ENCODE peak calls at places on chromosomes 5 and 9, in five cellular contexts. N is mesendoderm, Y is IMR-90, V is neuronal stem cell, W is mesenchymal stem cell. M is an unnamed sample.

GRCh38 chr5:140253985-140254384 is 48.9 kb downstream of the PFDN1 start:
- DNase-seq in W (peak), N (no peak), Y (no peak), V (no peak), M (no peak)

GRCh38 chr9:106277931-106278330 is 583.6 kb downstream of the TMEM38B start:
- DNase-seq in Y (no peak), W (no peak), N (no peak), V (no peak), M (no peak)

GRCh38 chr5:462051-462481 is 19.1 kb downstream of the EXOC3 start:
- DNase-seq in Y (no peak), W (no peak), V (no peak), N (no peak), M (peak)

GRCh38 chr5:105735704-105736103 is 1935.0 kb downstream of the EFNA5 start:
- DNase-seq in W (no peak), Y (peak), N (no peak), V (no peak), M (no peak)

GRCh38 chr5:64166201-64166959 is 737 bp downstream of the RNF180 start:
- DNase-seq in V (peak), W (peak), N (peak), Y (no peak), M (no peak)

GRCh38 chr9:107548298-107549142 is 59.0 kb upstream of the KLF4 start:
- DNase-seq in N (peak), Y (peak), W (peak), V (no peak), M (no peak)

GRCh38 chr9:27851858-27852257 is 278.6 kb upstream of the C9orf72 start:
- DNase-seq in W (no peak), N (no peak), V (no peak), Y (no peak), M (no peak)

GRCh38 chr9:12680341-12680740 is 12.8 kb upstream of the TYRP1 start:
- DNase-seq in W (no peak), Y (peak), N (peak), V (no peak), M (no peak)

GRCh38 chr5:6143523-6143922 is 234.8 kb downstream of the MED10 start:
- DNase-seq in V (no peak), W (no peak), Y (no peak), N (peak), M (peak)

GRCh38 chr9:69637801-69638200 is 34.4 kb downstream of the APBA1 start:
- DNase-seq in Y (peak), V (no peak), N (no peak), W (peak), M (no peak)

GRCh38 chr5:103474671-103475070 is 87.9 kb downstream of the NUDT12 start:
- DNase-seq in W (no peak), N (no peak), V (no peak), Y (no peak), M (no peak)
- H2AK5ac ChIP-seq in W (no peak), N (no peak), V (no peak), Y (no peak), M (no peak)

GRCh38 chr9:89926691-89927220 is 321.9 kb downstream of the GADD45G start:
- DNase-seq in Y (no peak), V (no peak), W (no peak), N (no peak), M (no peak)

GRCh38 chr9:89928521-89929275 is 323.9 kb downstream of the GADD45G start:
- DNase-seq in W (no peak), N (no peak), Y (no peak), V (no peak), M (no peak)

GRCh38 chr9:89929721-89930480 is 325.1 kb downstream of the GADD45G start:
- DNase-seq in W (peak), Y (peak), N (no peak), V (no peak), M (no peak)

GRCh38 chr9:89928106-89928505 is 323.3 kb downstream of the GADD45G start:
- DNase-seq in V (no peak), W (no peak), Y (no peak), N (no peak), M (no peak)

DNA sequence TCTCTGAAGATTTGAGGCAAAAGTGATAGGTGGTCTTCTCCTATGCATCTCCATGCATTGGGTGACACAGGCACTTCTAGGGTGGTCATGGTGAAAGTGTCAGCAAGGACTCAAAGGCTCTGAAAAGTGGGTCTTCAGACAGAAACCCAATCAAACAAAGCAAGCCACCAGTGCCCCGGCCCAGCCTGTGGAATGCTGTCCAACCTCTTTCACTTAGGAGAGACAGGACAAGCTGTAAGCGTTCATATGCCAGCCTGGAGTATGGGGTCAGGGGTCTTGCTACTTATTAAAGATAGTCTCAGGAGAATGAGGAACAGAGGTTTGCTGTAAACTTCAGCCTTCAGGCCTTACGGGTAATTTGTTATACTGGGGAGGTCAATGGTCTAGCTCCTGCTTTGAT is 324.5 kb downstream of the GADD45G start:
- DNase-seq in W (no peak), N (no peak), Y (no peak), V (no peak), M (no peak)
- H2BK120ac ChIP-seq in W (no peak), N (no peak), Y (no peak), V (no peak), M (no peak)

GRCh38 chr5:143172736-143173135 is 230.8 kb downstream of the NR3C1 start:
- DNase-seq in N (no peak), W (no peak), V (no peak), Y (no peak), M (no peak)
- H4K8ac ChIP-seq in N (no peak), W (no peak), V (no peak), Y (no peak), M (no peak)

GRCh38 chr5:150137168-150137957 is 18.3 kb downstream of the PDGFRB start:
- DNase-seq in V (no peak), W (peak), N (peak), Y (peak), M (peak)
- H2AK5ac ChIP-seq in V (peak), W (peak), N (peak), Y (peak), M (no peak)

DNA sequence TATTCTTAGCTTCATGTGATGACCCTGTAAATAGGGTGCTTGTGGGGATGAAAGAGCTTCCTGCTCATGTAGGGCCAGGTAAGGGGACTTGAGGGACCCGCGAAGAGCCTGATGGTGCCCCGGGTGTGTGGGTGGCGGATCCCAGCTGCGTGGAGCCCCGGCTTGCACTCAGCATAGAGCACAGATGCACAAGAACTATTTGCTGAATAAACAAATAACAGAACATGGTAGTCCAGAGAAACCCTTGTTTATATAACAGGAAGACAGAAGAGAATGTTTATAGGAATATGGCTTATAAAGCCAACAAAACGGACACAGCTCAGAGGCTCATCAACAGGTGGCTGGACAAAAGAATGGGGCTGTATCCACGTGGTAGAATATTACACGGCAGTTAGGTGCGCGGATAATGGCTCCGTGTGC is 106.9 kb upstream of the COL5A1 start:
- DNase-seq in Y (peak), W (peak), N (no peak), V (no peak), M (no peak)
- H2BK120ac ChIP-seq in Y (peak), W (peak), N (no peak), V (no peak), M (no peak)

GRCh38 chr5:3601929-3602712 is 6.5 kb downstream of the IRX1 start:
- DNase-seq in V (no peak), Y (no peak), W (no peak), N (peak), M (no peak)

GRCh38 chr5:3605298-3606010 is 9.8 kb downstream of the IRX1 start:
- DNase-seq in W (no peak), Y (no peak), V (no peak), N (no peak), M (no peak)

GRCh38 chr5:3601060-3601710 is 5.6 kb downstream of the IRX1 start:
- DNase-seq in V (no peak), N (no peak), W (no peak), Y (no peak), M (no peak)

GRCh38 chr5:3604501-3604900 is 8.9 kb downstream of the IRX1 start:
- DNase-seq in N (no peak), W (no peak), Y (no peak), V (no peak), M (no peak)

DNA sequence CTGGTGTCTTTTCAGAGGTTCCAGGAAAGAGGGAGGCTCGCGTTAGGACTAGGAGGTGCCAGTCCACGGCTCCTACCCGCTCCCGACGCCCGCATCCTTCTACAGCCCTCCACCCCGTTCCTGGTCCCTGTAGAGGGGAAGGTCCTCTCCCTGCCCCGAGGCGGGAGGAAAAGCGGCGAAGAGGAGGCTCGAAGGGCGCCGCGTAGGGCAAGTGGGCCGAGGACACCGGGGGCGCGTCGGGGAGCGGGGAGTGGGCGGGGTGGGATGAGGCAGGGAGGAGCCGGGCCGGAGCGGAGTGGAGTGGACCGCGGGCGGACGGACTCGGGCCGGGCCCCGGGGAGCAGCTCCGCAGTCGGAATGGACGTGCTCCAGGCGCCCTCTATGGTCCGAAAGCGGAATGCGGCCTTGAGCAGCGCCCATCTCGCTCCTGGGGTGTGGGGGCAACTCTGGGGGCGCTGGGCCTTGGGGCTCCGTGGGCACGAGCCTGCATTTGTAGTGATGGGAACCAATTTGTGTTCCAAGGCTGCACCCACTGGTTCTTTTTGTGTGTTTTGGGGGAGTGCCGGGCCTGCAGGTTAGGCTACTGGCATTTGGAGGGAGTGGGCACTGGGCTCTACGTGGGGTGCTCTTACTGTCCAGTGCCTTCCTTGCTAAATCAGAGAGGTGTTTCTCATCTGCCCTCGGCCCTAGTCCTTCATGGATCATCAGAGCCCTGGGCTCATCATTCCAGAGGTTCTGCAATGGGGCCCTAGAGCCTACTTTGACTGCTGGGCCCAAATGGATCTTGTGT is 7.3 kb downstream of the IRX1 start:
- DNase-seq in W (no peak), V (no peak), N (peak), Y (no peak), M (peak)
- H4K8ac ChIP-seq in W (no peak), V (no peak), N (no peak), Y (no peak), M (no peak)

GRCh38 chr5:10631597-10631996 is 67.7 kb downstream of the ANKRD33B start:
- DNase-seq in V (no peak), Y (no peak), W (no peak), N (no peak), M (no peak)
- H2AK5ac ChIP-seq in V (no peak), Y (no peak), W (no peak), N (no peak), M (no peak)

DNA sequence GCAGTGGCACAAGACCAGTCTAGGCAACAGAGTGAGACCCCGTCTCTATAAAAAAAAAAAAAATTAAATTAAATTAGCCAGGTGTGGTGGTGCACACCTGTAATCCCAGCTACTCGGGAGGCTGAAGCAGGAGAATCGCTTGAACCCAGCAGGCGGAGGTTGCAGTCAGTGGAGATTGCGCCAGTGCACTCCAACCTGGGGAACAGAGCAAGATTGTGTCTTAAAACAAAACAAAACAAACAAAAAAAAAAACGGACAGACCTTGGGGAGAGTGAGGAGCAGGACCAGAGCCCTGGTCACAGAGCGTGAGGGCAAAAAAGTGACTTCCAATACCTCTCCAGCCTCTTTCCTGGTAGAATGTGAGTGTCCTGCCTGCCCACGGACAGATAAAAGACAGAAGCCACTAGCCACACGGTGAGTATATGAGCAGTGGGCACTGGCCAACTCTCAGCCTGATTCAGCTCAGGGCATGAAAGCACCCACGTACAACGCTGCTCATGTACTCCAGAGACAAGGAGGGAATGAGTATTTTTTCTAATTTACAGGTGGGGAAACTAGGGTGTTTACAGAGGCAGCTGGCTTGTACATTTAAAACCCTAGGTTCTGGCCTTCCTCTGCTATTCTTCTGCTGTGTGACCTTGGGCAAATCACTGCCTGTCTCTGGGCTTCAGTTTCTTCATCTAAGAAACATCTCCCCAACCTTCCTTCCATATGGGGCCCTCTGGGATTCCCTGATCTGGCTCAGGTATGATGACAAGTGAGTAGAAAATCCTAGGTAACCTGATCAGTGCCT is 1.8 kb downstream of the OLFML2A start:
- DNase-seq in W (no peak), V (no peak), Y (no peak), N (no peak), M (no peak)
- H2BK120ac ChIP-seq in W (peak), V (no peak), Y (peak), N (no peak), M (no peak)

GRCh38 chr5:61331407-61332368 is at the start of gene ZSWIM6:
- DNase-seq in Y (peak), W (peak), V (peak), N (peak), M (peak)
- H4K8ac ChIP-seq in Y (peak), W (peak), V (peak), N (no peak), M (no peak)

GRCh38 chr9:88782931-88783451 is 208.3 kb upstream of the S1PR3 start:
- DNase-seq in V (peak), N (no peak), Y (peak), W (no peak), M (no peak)

GRCh38 chr9:88783613-88784230 is 207.5 kb upstream of the S1PR3 start:
- DNase-seq in W (no peak), N (no peak), V (no peak), Y (no peak), M (no peak)

GRCh38 chr9:88777498-88778312 is 213.6 kb upstream of the S1PR3 start:
- DNase-seq in Y (peak), V (no peak), N (no peak), W (peak), M (no peak)

GRCh38 chr9:88784960-88785359 is 206.3 kb upstream of the S1PR3 start:
- DNase-seq in W (no peak), N (no peak), V (no peak), Y (no peak), M (no peak)

GRCh38 chr9:88781500-88782391 is 209.5 kb upstream of the S1PR3 start:
- DNase-seq in Y (peak), V (no peak), W (peak), N (peak), M (peak)
- H2AK5ac ChIP-seq in Y (peak), V (no peak), W (no peak), N (no peak), M (no peak)